ENCODE peak calls at places on chromosomes 7 and 10, in ten cellular contexts. D is nephron progenitor cell, W is neural crest cell, G is body of pancreas, B is cardiac fibroblast, K is cardiac muscle cell, X is right lobe of liver, L is IMR-90, J is tibial nerve, U is K562. N is an unnamed sample.

GRCh38 chr10:4647138-4647785 is 178.7 kb upstream of the AKR1E2 start:
- DNase-seq in D (no peak), U (no peak), L (peak; percentile 41), G (no peak), X (no peak), J (no peak), W (no peak), B (peak; percentile 28), K (no peak), N (no peak)

GRCh38 chr7:158018971-158019645 is 568.5 kb downstream of the PTPRN2 start:
- DNase-seq in K (no peak), B (no peak), U (no peak), L (no peak), W (no peak), G (no peak), J (no peak), X (no peak), D (no peak), N (no peak)

GRCh38 chr7:83271212-83272099 is 108.8 kb upstream of the PCLO start:
- DNase-seq in G (no peak), D (no peak), U (no peak), L (peak; percentile 19), J (no peak), B (peak; percentile 52), K (peak; percentile 37), W (no peak), X (no peak), N (no peak)

GRCh38 chr10:102452672-102453340 is 1.5 kb upstream of the C10orf95 start:
- DNase-seq in K (no peak), B (peak; percentile 79), W (no peak), G (no peak), D (no peak), U (peak; percentile 70), L (peak; percentile 85), X (no peak), J (peak; percentile 53), N (no peak)

GRCh38 chr7:139586286-139586685 is 62.8 kb downstream of the CLEC2L start:
- DNase-seq in X (no peak), L (no peak), K (no peak), D (no peak), U (no peak), B (no peak), G (no peak), W (no peak), J (no peak), N (no peak)

GRCh38 chr7:115340828-115341227 is 418.9 kb downstream of the MDFIC start:
- DNase-seq in L (peak; percentile 94), K (no peak), J (no peak), X (no peak), U (no peak), W (no peak), D (no peak), B (peak; percentile 88), G (no peak), N (no peak)

GRCh38 chr7:47042669-47043068 is 539.2 kb downstream of the TNS3 start:
- DNase-seq in U (no peak), D (no peak), G (no peak), X (no peak), B (no peak), J (no peak), W (no peak), L (no peak), K (no peak), N (no peak)

GRCh38 chr7:87458148-87458547 is 17.3 kb downstream of the ABCB4 start:
- DNase-seq in X (no peak), G (no peak), U (no peak), J (no peak), W (no peak), B (no peak), K (no peak), L (no peak), D (no peak), N (no peak)

GRCh38 chr7:29080803-29081202 is 65.5 kb downstream of the CPVL start:
- DNase-seq in B (no peak), J (no peak), U (no peak), G (no peak), D (no peak), L (no peak), K (no peak), W (no peak), X (no peak), N (no peak)

GRCh38 chr7:45072131-45073030 is 16.4 kb downstream of the NACAD start:
- DNase-seq in K (no peak), B (no peak), U (no peak), G (no peak), L (no peak), X (no peak), J (no peak), W (no peak), D (no peak), N (no peak)

GRCh38 chr7:158751199-158751598 is 46.6 kb upstream of the NCAPG2 start:
- DNase-seq in B (no peak), X (no peak), U (no peak), G (no peak), K (no peak), L (no peak), D (no peak), J (no peak), W (no peak), N (no peak)

GRCh38 chr7:124072603-124073324 is 39.9 kb upstream of the TMEM229A start:
- DNase-seq in G (no peak), L (peak; percentile 90), X (no peak), J (no peak), B (peak; percentile 75), U (no peak), K (no peak), W (no peak), D (no peak), N (no peak)

GRCh38 chr10:59388577-59388976 is 26.2 kb upstream of the FAM13C start:
- DNase-seq in G (no peak), J (no peak), K (no peak), U (no peak), W (no peak), X (no peak), L (no peak), B (no peak), D (no peak), N (no peak)
- TF ChIP-seq CTCF in G (no peak), J (no peak), K (no peak), U (no peak), W (no peak), X (no peak), L (no peak), B (no peak), D (no peak), N (no peak)

GRCh38 chr10:56604624-56605023 is 243.6 kb upstream of the ZWINT start:
- DNase-seq in X (no peak), U (no peak), K (no peak), G (no peak), J (no peak), B (no peak), D (no peak), L (no peak), W (no peak), N (no peak)

GRCh38 chr10:56606202-56606601 is 245.1 kb upstream of the ZWINT start:
- DNase-seq in B (no peak), D (no peak), K (no peak), L (no peak), X (no peak), J (no peak), U (no peak), G (no peak), W (no peak), N (no peak)

GRCh38 chr10:56605043-56605442 is 244.0 kb upstream of the ZWINT start:
- DNase-seq in L (no peak), K (peak; percentile 34), W (no peak), B (no peak), G (no peak), X (no peak), J (no peak), D (peak; percentile 29), U (no peak), N (peak; percentile 25)
- TF ChIP-seq CTCF in L (no peak), K (no peak), W (no peak), B (no peak), G (no peak), X (no peak), J (no peak), D (no peak), U (no peak), N (no peak)

GRCh38 chr7:100888529-100888987 is 957 bp downstream of the UFSP1 start:
- DNase-seq in X (no peak), G (no peak), U (peak; percentile 48), L (no peak), B (no peak), W (no peak), D (no peak), K (no peak), J (no peak), N (no peak)

GRCh38 chr7:100887955-100888481 is 1.5 kb downstream of the UFSP1 start:
- DNase-seq in L (no peak), G (no peak), B (no peak), W (no peak), J (no peak), K (no peak), D (no peak), X (no peak), U (no peak), N (no peak)

GRCh38 chr7:100890640-100891521 is 1.4 kb upstream of the UFSP1 start:
- DNase-seq in L (no peak), D (peak; percentile 35), X (no peak), K (no peak), G (no peak), B (no peak), J (no peak), W (no peak), U (peak; percentile 55), N (no peak)

GRCh38 chr7:100889761-100890639 is 485 bp upstream of the UFSP1 start:
- DNase-seq in G (peak; percentile 92), L (peak; percentile 90), X (peak; percentile 98), J (peak; percentile 79), W (peak; percentile 80), U (peak; percentile 97), B (peak; percentile 91), K (peak; percentile 95), D (peak; percentile 92), N (peak; percentile 88)

DNA sequence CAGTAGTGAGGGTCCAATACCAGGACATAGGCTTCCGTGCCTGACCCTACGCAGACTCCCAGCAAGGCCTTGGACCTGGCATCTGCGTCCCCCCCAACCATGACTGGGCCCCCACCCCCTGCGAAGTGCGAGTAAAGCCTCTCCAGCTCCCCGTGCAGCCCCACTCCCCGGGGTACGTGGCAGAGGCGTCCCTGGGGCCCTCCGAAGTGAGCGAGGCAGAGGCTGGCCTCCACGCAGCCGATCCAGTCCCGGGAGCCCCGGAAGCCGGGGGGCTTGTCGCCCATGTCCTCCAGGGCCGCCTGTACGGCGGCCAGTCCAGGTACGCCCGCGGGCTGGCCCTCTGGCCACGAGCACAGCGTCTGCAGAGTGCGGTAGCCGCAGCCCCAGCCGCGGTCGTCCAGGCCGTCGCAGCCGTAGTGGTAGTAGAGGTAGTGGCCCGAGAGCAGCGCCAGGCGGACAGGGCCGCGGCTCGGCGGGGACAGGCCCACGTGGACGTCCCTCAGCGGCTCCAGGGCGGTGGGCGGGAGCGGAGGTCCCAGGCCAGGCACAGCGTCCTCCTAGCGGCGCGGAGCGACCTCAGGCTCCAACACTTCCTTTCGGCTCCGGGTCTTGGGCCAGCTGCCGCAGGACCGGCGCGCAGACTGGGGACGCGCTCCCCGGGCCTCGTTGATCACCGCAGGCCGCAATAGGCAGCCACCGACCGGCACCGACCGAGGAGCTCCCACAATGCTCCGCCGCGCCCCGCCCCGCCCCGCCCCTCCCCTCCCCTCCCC is at the start of gene UFSP1:
- DNase-seq in B (no peak), U (no peak), X (no peak), W (no peak), L (no peak), D (peak; percentile 76), G (no peak), J (no peak), K (peak; percentile 80), N (no peak)
- TF ChIP-seq CTCF in B (no peak), U (no peak), X (no peak), W (no peak), L (no peak), D (no peak), G (no peak), J (no peak), K (no peak), N (no peak)

GRCh38 chr10:75407716-75408511 is 6.3 kb upstream of the ZNF503 start:
- DNase-seq in W (peak; percentile 35), G (peak; percentile 46), U (peak; percentile 37), J (no peak), L (no peak), X (no peak), B (peak; percentile 50), D (peak; percentile 83), K (peak; percentile 66), N (no peak)
- TF ChIP-seq CTCF in W (no peak), G (no peak), U (no peak), J (peak; percentile 25), L (peak; percentile 0), X (no peak), B (no peak), D (no peak), K (no peak), N (no peak)

N was measured in Calu3.